ENCODE peak calls at places on chromosomes 13 and 19, in four cellular contexts. N is ascending aorta, D is prostate gland, A is tibial artery. J is an unnamed sample. For H3K36me3, the result is how much of the 10 kb centered on the place peaks cover.

GRCh38 chr13:61417171-61417570 is 1.5 kb upstream of the PCDH20 start:
- DNase-seq in N (no peak), D (no peak), A (no peak), J (no peak)

GRCh38 chr13:34611678-34612077 is 330.4 kb upstream of the NBEA start:
- DNase-seq in N (no peak), D (no peak), A (no peak), J (no peak)

GRCh38 chr19:12648088-12648487 is 18.5 kb downstream of the MAN2B1 start:
- DNase-seq in N (no peak), D (no peak), A (no peak), J (no peak)

GRCh38 chr19:13241321-13242104 is 91.3 kb downstream of the IER2 start:
- DNase-seq in N (no peak), D (no peak), A (no peak), J (no peak)

GRCh38 chr13:30581582-30581981 is 36.1 kb upstream of the USPL1 start:
- DNase-seq in N (no peak), D (no peak), A (no peak), J (peak)

GRCh38 chr19:925087-925911 is 536 bp upstream of the ARID3A start:
- DNase-seq in N (no peak), D (peak), A (peak), J (peak)

GRCh38 chr19:32865326-32865725 is 4.2 kb downstream of the SLC7A9 start:
- DNase-seq in N (no peak), D (no peak), A (peak), J (no peak)

GRCh38 chr13:87998081-87998480 is 326.9 kb downstream of the SLITRK5 start:
- DNase-seq in N (no peak), D (no peak), A (no peak), J (no peak)

GRCh38 chr19:39082745-39083598 is 1.2 kb upstream of the ACP7 start:
- DNase-seq in N (no peak), D (no peak), A (no peak), J (peak)

GRCh38 chr13:28099396-28100148 is 804 bp downstream of the FLT3 start:
- DNase-seq in N (no peak), D (no peak), A (no peak), J (no peak)
- H3K4me3 ChIP-seq in N (peak), D (peak), A (peak), J (no peak)

GRCh38 chr19:49833594-49833993 is 15.5 kb downstream of the MED25 start:
- DNase-seq in N (no peak), D (no peak), A (no peak), J (no peak)
- H3K36me3 ChIP-seq in N (half or more), D (under half), A (half or more), J (under half)

DNA sequence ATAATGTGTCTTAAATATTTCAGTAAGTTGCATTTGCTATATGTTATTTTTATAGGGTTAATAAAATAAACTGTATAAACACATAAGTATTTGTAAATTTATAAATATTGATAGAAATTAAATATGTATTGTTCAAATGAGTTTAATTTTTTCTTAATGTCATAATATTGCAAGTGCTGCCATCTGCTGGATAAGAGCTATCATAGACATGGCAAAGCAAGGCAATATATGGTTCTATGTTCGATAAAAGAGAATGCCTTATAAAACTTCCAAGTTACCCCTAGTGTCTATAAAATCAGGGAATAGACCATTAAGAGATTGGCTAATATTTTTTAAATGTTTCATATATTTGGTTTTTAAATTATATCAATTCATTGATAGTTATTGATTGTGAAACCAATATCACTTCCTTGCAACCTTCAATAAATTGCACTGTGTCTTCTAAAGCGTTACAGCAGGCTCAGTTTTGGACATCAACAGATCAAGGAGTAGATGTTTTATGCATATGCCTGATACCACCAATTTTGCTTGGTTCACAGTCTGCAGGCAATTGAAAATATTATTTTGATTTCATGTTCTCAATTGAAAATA is 29.0 kb upstream of the SLITRK6 start:
- DNase-seq in N (no peak), D (no peak), A (no peak), J (peak)
- TF ChIP-seq CTCF in N (peak), D (peak), A (no peak), J (peak)

DNA sequence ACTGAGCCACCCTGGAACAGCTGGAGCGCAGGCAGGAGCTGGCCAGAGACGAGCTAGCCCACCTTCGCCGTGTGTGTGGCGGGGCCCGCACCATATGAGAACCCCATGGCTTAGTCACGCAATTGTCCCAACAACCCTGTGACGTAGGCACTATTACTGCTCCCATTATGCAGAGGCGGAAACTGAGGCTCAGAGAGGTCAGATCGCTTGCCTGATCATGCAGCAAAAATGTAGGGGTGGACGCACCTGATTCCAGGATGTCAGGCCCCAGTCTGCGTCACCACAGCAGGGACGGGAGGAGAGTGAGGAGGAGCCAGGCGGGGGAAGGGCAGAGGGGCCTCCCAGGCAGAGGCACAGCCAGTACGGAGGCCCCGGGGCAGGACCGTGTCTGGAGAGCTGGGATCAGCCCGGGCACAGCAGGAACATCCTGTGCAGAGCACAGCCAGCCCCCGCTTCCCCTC is 16.8 kb downstream of the PIP5K1C start:
- DNase-seq in N (no peak), D (no peak), A (no peak), J (no peak)
- H3K4me3 ChIP-seq in N (no peak), D (no peak), A (no peak), J (no peak)

DNA sequence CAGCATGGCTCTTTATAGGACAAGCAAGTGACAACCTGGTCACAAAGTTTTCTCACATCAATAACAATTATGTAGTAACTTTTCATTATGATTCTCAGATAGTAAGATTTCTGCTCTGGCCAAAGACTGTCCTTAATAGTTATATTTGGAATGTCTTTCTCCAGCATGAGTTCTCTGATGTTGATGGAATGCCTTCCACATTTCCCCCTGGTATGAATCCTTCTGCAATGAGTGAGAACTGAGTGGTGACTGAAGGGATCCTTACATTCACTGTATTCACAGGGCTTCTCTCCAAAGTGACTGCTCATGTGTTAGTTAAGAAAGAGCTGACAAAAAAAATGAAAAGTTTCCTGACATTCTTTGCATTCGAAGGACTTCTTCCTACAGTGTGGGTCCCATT is 13.2 kb downstream of the ZNF550 start:
- DNase-seq in N (no peak), D (no peak), A (no peak), J (no peak)
- H3K36me3 ChIP-seq in N (half or more), D (under half), A (half or more), J (under half)

DNA sequence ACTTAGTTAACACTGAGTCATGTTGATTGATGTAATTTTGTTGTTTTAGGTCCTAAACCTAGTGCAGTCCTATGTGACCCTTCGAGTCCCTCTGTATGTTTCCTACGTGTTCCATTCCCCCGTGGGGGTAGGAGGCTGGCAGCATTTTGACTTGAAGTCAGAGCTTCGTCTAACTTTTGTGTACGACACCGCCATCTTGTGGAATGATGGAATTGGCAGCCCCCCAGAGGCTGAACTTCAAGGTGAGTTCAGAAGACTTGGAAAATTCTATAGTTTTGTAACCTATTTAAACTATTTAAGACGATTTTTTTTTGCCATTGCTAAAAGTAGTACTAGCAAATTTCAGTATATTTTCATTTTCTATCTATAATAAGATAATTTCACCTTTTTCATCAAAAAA is 117.9 kb downstream of the STOML3 start:
- DNase-seq in N (no peak), D (no peak), A (no peak), J (peak)
- TF ChIP-seq CTCF in N (peak), D (no peak), A (no peak), J (peak)

J was measured in bronchial epithelial cell.